ENCODE peak calls at places on chromosome 3, in eight cellular contexts. K is endothelial cell, P is HL-60, L is cardiac muscle cell, I is GM20000, B is lower lobe of right lung, C is GM10248, D is ovary. S is an unnamed sample.

GRCh38 chr3:197539651-197540051 is 16.1 kb downstream of the BDH1 start:
- DNase-seq in C (no peak), L (no peak), B (no peak), P (no peak), I (no peak), D (no peak), K (no peak), S (no peak)

GRCh38 chr3:184952671-184953070 is 140.7 kb downstream of the VPS8 start:
- DNase-seq in D (no peak), P (no peak), K (no peak), B (no peak), L (no peak), C (no peak), I (no peak), S (no peak)

GRCh38 chr3:194740859-194741486 is 55.3 kb downstream of the FAM43A start:
- DNase-seq in L (peak), P (no peak), C (no peak), B (peak), I (no peak), K (peak), D (no peak), S (no peak)

GRCh38 chr3:138987181-138987580 is 18.9 kb downstream of the PRR23A start:
- DNase-seq in I (no peak), D (no peak), P (no peak), K (no peak), L (no peak), B (no peak), C (no peak), S (no peak)

GRCh38 chr3:15367059-15367458 is 34.7 kb upstream of the SH3BP5 start:
- DNase-seq in L (no peak), D (no peak), P (no peak), B (no peak), C (no peak), I (no peak), K (no peak), S (no peak)

GRCh38 chr3:156811092-156811862 is 14.9 kb upstream of the LEKR1 start:
- DNase-seq in L (peak), I (no peak), K (no peak), P (peak), C (peak), B (no peak), D (no peak), S (no peak)

GRCh38 chr3:157602424-157602823 is 99.2 kb upstream of the VEPH1 start:
- DNase-seq in P (no peak), C (no peak), K (no peak), I (no peak), D (no peak), B (no peak), L (no peak), S (no peak)

GRCh38 chr3:43180027-43180426 is 74.1 kb upstream of the POMGNT2 start:
- DNase-seq in P (peak), C (peak), B (no peak), L (no peak), K (no peak), I (peak), D (no peak), S (peak)

GRCh38 chr3:11514191-11514770 is 129.4 kb downstream of the VGLL4 start:
- DNase-seq in P (no peak), I (no peak), L (no peak), C (no peak), B (no peak), K (no peak), D (no peak), S (no peak)

GRCh38 chr3:183576487-183577107 is 21.1 kb upstream of the KLHL6 start:
- DNase-seq in K (no peak), B (no peak), P (no peak), C (no peak), I (no peak), L (no peak), D (no peak), S (no peak)

GRCh38 chr3:125332504-125332903 is 42.6 kb downstream of the ZNF148 start:
- DNase-seq in I (no peak), D (no peak), C (no peak), B (no peak), L (no peak), K (no peak), P (no peak), S (no peak)

GRCh38 chr3:171954644-171955365 is 84.6 kb upstream of the FNDC3B start:
- DNase-seq in P (peak), I (no peak), B (no peak), L (no peak), C (no peak), K (no peak), D (no peak), S (no peak)

GRCh38 chr3:136332776-136333175 is 82.6 kb downstream of the PCCB start:
- DNase-seq in K (no peak), B (no peak), D (peak), C (no peak), I (no peak), P (no peak), L (no peak), S (no peak)

GRCh38 chr3:136994772-136995516 is 37.2 kb downstream of the IL20RB start:
- DNase-seq in K (no peak), B (peak), L (no peak), D (peak), P (no peak), C (no peak), I (no peak), S (peak)

GRCh38 chr3:195001961-195002861 is 268.7 kb downstream of the XXYLT1 start:
- DNase-seq in L (peak), C (peak), D (no peak), P (peak), I (peak), K (peak), B (peak), S (peak)

GRCh38 chr3:134625462-134625861 is 25.4 kb downstream of the KY start:
- DNase-seq in K (no peak), D (no peak), B (no peak), I (no peak), L (no peak), P (no peak), C (no peak), S (no peak)

GRCh38 chr3:134627831-134628230 is 23.0 kb downstream of the KY start:
- DNase-seq in B (no peak), C (no peak), L (no peak), P (peak), I (no peak), D (no peak), K (no peak), S (no peak)

GRCh38 chr3:134628884-134629283 is 21.9 kb downstream of the KY start:
- DNase-seq in L (no peak), C (no peak), K (no peak), B (no peak), I (no peak), D (no peak), P (no peak), S (no peak)

GRCh38 chr3:134625885-134626741 is 24.7 kb downstream of the KY start:
- DNase-seq in B (no peak), L (no peak), C (no peak), I (no peak), K (no peak), P (no peak), D (no peak), S (no peak)

DNA sequence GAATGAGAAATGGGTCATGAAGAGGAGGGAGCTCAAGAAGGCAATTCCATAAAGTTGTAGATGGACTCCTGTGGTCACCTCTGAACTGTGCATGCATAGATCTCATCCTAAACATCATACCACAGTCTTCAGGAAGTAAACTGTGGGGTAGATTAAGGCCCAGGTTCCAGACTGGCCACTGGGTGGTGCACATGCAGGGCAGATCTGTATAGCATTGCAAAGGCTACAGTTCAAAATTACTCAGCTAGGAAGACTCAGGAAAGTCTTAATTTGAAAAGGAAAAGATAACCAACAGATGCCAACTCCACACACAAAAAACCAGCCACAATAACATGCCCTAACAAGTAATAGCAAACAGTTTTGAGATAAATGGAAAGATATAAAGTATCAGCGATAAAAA is 20.3 kb downstream of the KY start:
- DNase-seq in L (no peak), B (no peak), C (no peak), P (peak), K (no peak), D (no peak), I (no peak), S (no peak)
- TF ChIP-seq CTCF in L (peak), B (no peak), C (no peak), P (peak), K (no peak), D (no peak), I (peak), S (no peak)

GRCh38 chr3:99875925-99876781 is 58.5 kb downstream of the CMSS1 start:
- DNase-seq in P (peak), I (peak), K (peak), B (peak), D (peak), L (peak), C (peak), S (peak)

GRCh38 chr3:99878005-99878404 is 60.3 kb downstream of the CMSS1 start:
- DNase-seq in K (no peak), I (peak), D (no peak), P (no peak), C (peak), B (no peak), L (no peak), S (no peak)

GRCh38 chr3:99879275-99879674 is 61.6 kb downstream of the CMSS1 start:
- DNase-seq in L (no peak), K (no peak), C (no peak), D (no peak), I (no peak), B (no peak), P (no peak), S (no peak)

GRCh38 chr3:99875573-99875924 is 57.9 kb downstream of the CMSS1 start:
- DNase-seq in I (no peak), L (peak), K (no peak), B (no peak), P (peak), D (no peak), C (no peak), S (no peak)

DNA sequence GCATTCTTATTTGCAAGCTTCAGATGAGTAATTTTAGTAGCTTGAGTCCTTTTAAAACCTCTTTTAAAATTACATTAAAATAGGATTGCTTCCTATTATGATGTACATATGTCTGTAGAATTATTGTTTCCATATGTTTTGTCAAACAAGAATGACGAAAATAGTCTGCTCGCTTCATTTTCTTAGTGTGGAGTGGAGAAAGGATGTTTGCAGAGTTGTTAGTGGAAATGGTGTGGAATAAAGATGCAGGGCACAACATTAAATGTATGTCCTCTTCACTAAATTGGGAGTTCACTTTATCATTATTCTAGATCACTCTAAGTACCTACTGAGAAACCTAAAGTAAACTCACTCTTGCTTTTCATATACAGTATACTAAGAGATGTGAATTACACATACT is 59.5 kb downstream of the CMSS1 start:
- DNase-seq in D (no peak), L (no peak), P (no peak), I (no peak), K (no peak), C (no peak), B (no peak), S (no peak)
- TF ChIP-seq CTCF in D (no peak), L (no peak), P (no peak), I (no peak), K (no peak), C (no peak), B (no peak), S (no peak)

GRCh38 chr3:153285982-153286381 is 124.0 kb downstream of the RAP2B start:
- DNase-seq in L (no peak), P (no peak), C (no peak), K (no peak), I (no peak), D (no peak), B (no peak), S (no peak)

GRCh38 chr3:153289334-153289808 is 127.3 kb downstream of the RAP2B start:
- DNase-seq in I (no peak), B (no peak), L (peak), C (no peak), P (peak), K (no peak), D (no peak), S (no peak)

GRCh38 chr3:153284282-153284938 is 122.4 kb downstream of the RAP2B start:
- DNase-seq in C (peak), B (peak), D (no peak), P (peak), I (peak), L (no peak), K (no peak), S (peak)

GRCh38 chr3:153285194-153285641 is 123.2 kb downstream of the RAP2B start:
- DNase-seq in I (no peak), C (no peak), L (peak), B (no peak), P (no peak), K (no peak), D (no peak), S (no peak)

DNA sequence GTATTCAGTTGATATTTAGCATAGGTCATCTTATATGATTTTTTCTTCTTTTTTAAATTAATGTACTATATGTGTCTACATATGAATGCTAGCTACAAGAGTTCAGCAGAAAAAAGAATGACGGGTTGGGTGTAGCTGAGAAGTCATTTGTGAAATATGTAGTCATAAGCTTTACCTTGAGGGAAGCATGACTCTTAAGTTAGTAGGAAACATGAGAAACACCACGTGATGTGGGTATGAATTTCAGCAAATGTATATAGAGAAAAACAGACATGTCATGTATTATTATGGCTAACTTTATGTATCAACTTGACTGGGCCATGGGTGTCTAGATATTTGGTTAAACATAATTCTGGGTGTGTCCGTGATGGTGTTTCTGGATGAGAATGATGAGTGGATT is 125.0 kb downstream of the RAP2B start:
- DNase-seq in K (no peak), B (no peak), P (no peak), I (no peak), C (no peak), D (no peak), L (no peak), S (no peak)
- TF ChIP-seq CTCF in K (no peak), B (no peak), P (no peak), I (no peak), C (no peak), D (no peak), L (no peak), S (no peak)

DNA sequence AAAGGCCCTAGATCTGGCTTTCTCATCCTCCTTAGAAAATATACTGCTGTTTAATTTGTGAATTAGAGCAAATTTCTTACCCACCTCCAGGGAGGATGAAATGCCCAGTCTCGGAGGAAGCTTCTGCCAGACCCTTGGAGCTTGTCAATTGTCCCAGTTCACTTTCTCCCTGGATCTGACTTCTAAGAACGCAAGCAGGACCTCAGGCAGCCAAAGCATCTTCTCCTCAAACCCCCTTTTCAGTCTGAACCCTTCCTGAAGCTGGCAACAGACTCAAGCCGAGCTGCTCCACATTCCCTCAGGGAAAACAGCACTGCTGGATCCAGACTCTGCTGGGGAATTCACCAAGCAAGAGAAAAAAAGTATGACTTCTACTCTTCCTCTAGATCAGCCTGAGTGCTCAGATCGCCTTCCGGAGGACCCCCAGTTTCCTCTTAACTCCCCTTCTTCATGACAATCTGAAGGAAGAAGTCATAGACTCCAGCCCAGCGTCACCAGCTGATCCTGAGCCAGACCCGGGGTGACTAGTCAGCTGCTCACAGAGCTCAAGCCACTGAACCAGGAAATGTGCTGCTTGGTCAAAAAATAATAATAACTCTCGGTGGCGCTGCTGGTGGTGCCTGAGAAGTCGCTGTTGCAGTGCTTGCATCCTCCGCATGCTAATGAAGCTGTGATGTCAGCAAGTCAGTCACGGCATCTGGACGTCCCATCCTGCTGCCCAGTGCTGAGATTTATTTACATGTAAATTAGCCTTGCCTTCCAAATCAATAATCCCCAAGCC is at the start of gene PRICKLE2:
- DNase-seq in P (no peak), D (peak), B (peak), C (peak), L (peak), I (peak), K (peak), S (peak)
- TF ChIP-seq CTCF in P (no peak), D (no peak), B (no peak), C (no peak), L (peak), I (no peak), K (no peak), S (no peak)

GRCh38 chr3:150603090-150603887 is at the start of gene SELENOT:
- DNase-seq in I (peak), K (peak), P (peak), B (peak), D (peak), C (peak), L (peak), S (peak)
- TF ChIP-seq CTCF in I (no peak), K (no peak), P (no peak), B (peak), D (peak), C (no peak), L (peak), S (peak)

S was measured in activated CD8-positive, alpha-beta T cell treated with anti-CD3 and anti-CD28 coated beads for 36 hours.